ENCODE peak calls at places on chromosomes 5 and 9, in six cellular contexts. One of them, this sample, is unnamed.

GRCh38 chr5:175378444-175379028 is 65.4 kb downstream of the DRD1 start:
- DNase-seq in AG09319: no peak
- DNase-seq in astrocyte of the spinal cord: peak
- DNase-seq in IMR-90: peak
- DNase-seq in GM10248: no peak
- DNase-seq in pancreas: no peak
- DNase-seq in this sample: no peak

GRCh38 chr5:141878186-141878770 is at the start of gene PCDH1:
- DNase-seq in AG09319: no peak
- DNase-seq in astrocyte of the spinal cord: peak
- DNase-seq in IMR-90: peak
- DNase-seq in GM10248: no peak
- DNase-seq in pancreas: peak
- DNase-seq in this sample: peak

GRCh38 chr5:172179032-172179989 is 8.7 kb downstream of the STK10 start:
- DNase-seq in AG09319: no peak
- DNase-seq in astrocyte of the spinal cord: peak
- DNase-seq in IMR-90: peak
- DNase-seq in GM10248: peak
- DNase-seq in pancreas: no peak
- DNase-seq in this sample: peak

GRCh38 chr9:95740217-95741004 is 135.1 kb upstream of the ERCC6L2 start:
- DNase-seq in AG09319: peak
- DNase-seq in astrocyte of the spinal cord: no peak
- DNase-seq in IMR-90: no peak
- DNase-seq in GM10248: no peak
- DNase-seq in pancreas: no peak
- DNase-seq in this sample: no peak

GRCh38 chr9:124828679-124829669 is 24.3 kb upstream of the WDR38 start:
- DNase-seq in AG09319: no peak
- DNase-seq in astrocyte of the spinal cord: no peak
- DNase-seq in IMR-90: no peak
- DNase-seq in GM10248: no peak
- DNase-seq in pancreas: no peak
- DNase-seq in this sample: no peak

GRCh38 chr5:90477073-90477472 is 2.4 kb downstream of the POLR3G start:
- DNase-seq in AG09319: no peak
- DNase-seq in astrocyte of the spinal cord: peak
- DNase-seq in IMR-90: no peak
- DNase-seq in GM10248: no peak
- DNase-seq in pancreas: no peak
- DNase-seq in this sample: peak

GRCh38 chr9:28267351-28267750 is 694.1 kb upstream of the C9orf72 start:
- DNase-seq in AG09319: no peak
- DNase-seq in astrocyte of the spinal cord: no peak
- DNase-seq in IMR-90: no peak
- DNase-seq in GM10248: no peak
- DNase-seq in pancreas: no peak
- DNase-seq in this sample: no peak

GRCh38 chr5:115583474-115583873 is 18.8 kb downstream of the TICAM2 start:
- DNase-seq in AG09319: no peak
- DNase-seq in astrocyte of the spinal cord: peak
- DNase-seq in IMR-90: peak
- DNase-seq in GM10248: no peak
- DNase-seq in pancreas: peak
- DNase-seq in this sample: no peak

GRCh38 chr9:102355982-102356381 is 617.5 kb upstream of the GRIN3A start:
- DNase-seq in AG09319: no peak
- DNase-seq in astrocyte of the spinal cord: no peak
- DNase-seq in IMR-90: no peak
- DNase-seq in GM10248: no peak
- DNase-seq in pancreas: no peak
- DNase-seq in this sample: no peak

GRCh38 chr9:136617746-136618577 is 44.8 kb upstream of the EGFL7 start:
- DNase-seq in AG09319: no peak
- DNase-seq in astrocyte of the spinal cord: no peak
- DNase-seq in IMR-90: no peak
- DNase-seq in GM10248: no peak
- DNase-seq in pancreas: no peak
- DNase-seq in this sample: no peak

GRCh38 chr5:108747111-108748009 is at the start of gene FER:
- DNase-seq in AG09319: no peak
- DNase-seq in astrocyte of the spinal cord: peak
- DNase-seq in IMR-90: peak
- DNase-seq in GM10248: peak
- DNase-seq in pancreas: peak
- DNase-seq in this sample: peak

GRCh38 chr9:105425817-105426433 is 21.9 kb upstream of the FSD1L start:
- DNase-seq in AG09319: no peak
- DNase-seq in astrocyte of the spinal cord: peak
- DNase-seq in IMR-90: peak
- DNase-seq in GM10248: peak
- DNase-seq in pancreas: no peak
- DNase-seq in this sample: no peak

GRCh38 chr5:138950411-138951011 is 75.4 kb upstream of the LRRTM2 start:
- DNase-seq in AG09319: no peak
- DNase-seq in astrocyte of the spinal cord: no peak
- DNase-seq in IMR-90: no peak
- DNase-seq in GM10248: no peak
- DNase-seq in pancreas: no peak
- DNase-seq in this sample: no peak

GRCh38 chr9:129118799-129119198 is 7.6 kb downstream of the PTPA start:
- DNase-seq in AG09319: no peak
- DNase-seq in astrocyte of the spinal cord: peak
- DNase-seq in IMR-90: no peak
- DNase-seq in GM10248: no peak
- DNase-seq in pancreas: no peak
- DNase-seq in this sample: no peak

GRCh38 chr9:133981958-133982681 is 10.0 kb downstream of the VAV2 start:
- DNase-seq in AG09319: no peak
- DNase-seq in astrocyte of the spinal cord: no peak
- DNase-seq in IMR-90: no peak
- DNase-seq in GM10248: no peak
- DNase-seq in pancreas: no peak
- DNase-seq in this sample: no peak

GRCh38 chr5:72224946-72225427 is 95.1 kb downstream of the MRPS27 start:
- DNase-seq in AG09319: no peak
- DNase-seq in astrocyte of the spinal cord: peak
- DNase-seq in IMR-90: peak
- DNase-seq in GM10248: no peak
- DNase-seq in pancreas: no peak
- DNase-seq in this sample: no peak

DNA sequence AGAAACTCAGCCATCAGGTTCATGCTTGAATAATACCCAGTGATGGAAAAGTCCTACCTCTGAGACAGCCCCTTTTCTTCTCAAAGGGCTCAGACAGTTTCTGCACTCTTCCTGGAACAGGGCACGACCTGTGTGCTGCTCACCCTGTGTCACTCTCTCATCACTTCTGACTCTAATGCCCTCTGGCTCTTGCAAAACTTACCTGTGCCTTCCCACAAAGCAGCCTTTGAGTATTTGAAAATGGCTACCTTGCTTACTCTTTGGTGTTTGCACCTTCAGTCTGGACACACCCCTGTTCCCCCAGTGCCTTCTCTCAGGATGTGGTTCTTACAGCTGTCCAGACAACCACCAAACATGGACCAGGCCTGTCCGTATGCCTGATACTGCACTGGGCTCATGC is 171.4 kb downstream of the GRIA1 start:
- DNase-seq in AG09319: no peak
- DNase-seq in astrocyte of the spinal cord: no peak
- DNase-seq in IMR-90: no peak
- DNase-seq in GM10248: no peak
- DNase-seq in pancreas: no peak
- DNase-seq in this sample: no peak
- TF ChIP-seq CTCF in AG09319: no peak
- TF ChIP-seq CTCF in astrocyte of the spinal cord: no peak
- TF ChIP-seq CTCF in IMR-90: no peak
- TF ChIP-seq CTCF in GM10248: no peak
- TF ChIP-seq CTCF in pancreas: no peak
- TF ChIP-seq CTCF in this sample: no peak

DNA sequence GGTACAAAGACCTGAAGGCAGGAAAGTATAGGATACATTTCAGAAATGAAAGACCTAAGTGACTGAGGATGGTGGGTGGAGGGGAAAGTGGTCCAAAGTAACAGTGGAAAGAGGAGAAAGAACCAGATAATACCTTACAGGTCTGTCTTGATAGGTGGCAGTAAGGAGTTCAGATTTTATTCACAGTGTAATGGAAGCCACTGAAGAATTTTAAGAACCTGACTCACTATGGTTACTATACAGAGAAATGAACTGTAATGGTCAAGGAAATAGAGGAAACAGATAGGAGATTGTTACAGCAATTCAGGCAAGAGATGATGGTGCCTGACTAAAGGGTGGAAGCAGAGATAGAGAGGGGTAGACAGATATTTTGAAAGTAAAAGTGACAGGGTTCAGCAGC is 46.5 kb downstream of the EPB41L4A start:
- DNase-seq in AG09319: no peak
- DNase-seq in astrocyte of the spinal cord: no peak
- DNase-seq in IMR-90: no peak
- DNase-seq in GM10248: no peak
- DNase-seq in pancreas: no peak
- DNase-seq in this sample: no peak
- TF ChIP-seq CTCF in AG09319: no peak
- TF ChIP-seq CTCF in astrocyte of the spinal cord: no peak
- TF ChIP-seq CTCF in IMR-90: no peak
- TF ChIP-seq CTCF in GM10248: no peak
- TF ChIP-seq CTCF in pancreas: no peak
- TF ChIP-seq CTCF in this sample: no peak

GRCh38 chr5:151002250-151002649 is 18.1 kb upstream of the GPX3 start:
- DNase-seq in AG09319: no peak
- DNase-seq in astrocyte of the spinal cord: peak
- DNase-seq in IMR-90: peak
- DNase-seq in GM10248: no peak
- DNase-seq in pancreas: no peak
- DNase-seq in this sample: no peak
- TF ChIP-seq CTCF in AG09319: peak
- TF ChIP-seq CTCF in astrocyte of the spinal cord: peak
- TF ChIP-seq CTCF in IMR-90: peak
- TF ChIP-seq CTCF in GM10248: no peak
- TF ChIP-seq CTCF in pancreas: peak
- TF ChIP-seq CTCF in this sample: no peak

GRCh38 chr5:79075646-79076426 is 6.3 kb downstream of the BHMT2 start:
- DNase-seq in AG09319: no peak
- DNase-seq in astrocyte of the spinal cord: no peak
- DNase-seq in IMR-90: no peak
- DNase-seq in GM10248: no peak
- DNase-seq in pancreas: no peak
- DNase-seq in this sample: no peak
- TF ChIP-seq CTCF in AG09319: no peak
- TF ChIP-seq CTCF in astrocyte of the spinal cord: no peak
- TF ChIP-seq CTCF in IMR-90: no peak
- TF ChIP-seq CTCF in GM10248: no peak
- TF ChIP-seq CTCF in pancreas: no peak
- TF ChIP-seq CTCF in this sample: no peak

GRCh38 chr9:99433555-99433954 is 211.5 kb downstream of the SEC61B start:
- DNase-seq in AG09319: peak
- DNase-seq in astrocyte of the spinal cord: peak
- DNase-seq in IMR-90: peak
- DNase-seq in GM10248: peak
- DNase-seq in pancreas: peak
- DNase-seq in this sample: no peak
- TF ChIP-seq CTCF in AG09319: no peak
- TF ChIP-seq CTCF in astrocyte of the spinal cord: no peak
- TF ChIP-seq CTCF in IMR-90: no peak
- TF ChIP-seq CTCF in GM10248: no peak
- TF ChIP-seq CTCF in pancreas: no peak
- TF ChIP-seq CTCF in this sample: no peak

GRCh38 chr9:88772602-88773001 is 218.7 kb upstream of the S1PR3 start:
- DNase-seq in AG09319: no peak
- DNase-seq in astrocyte of the spinal cord: no peak
- DNase-seq in IMR-90: no peak
- DNase-seq in GM10248: no peak
- DNase-seq in pancreas: no peak
- DNase-seq in this sample: no peak

GRCh38 chr9:88773119-88773518 is 218.1 kb upstream of the S1PR3 start:
- DNase-seq in AG09319: no peak
- DNase-seq in astrocyte of the spinal cord: no peak
- DNase-seq in IMR-90: no peak
- DNase-seq in GM10248: no peak
- DNase-seq in pancreas: no peak
- DNase-seq in this sample: no peak

GRCh38 chr9:88775559-88775958 is 215.7 kb upstream of the S1PR3 start:
- DNase-seq in AG09319: no peak
- DNase-seq in astrocyte of the spinal cord: peak
- DNase-seq in IMR-90: peak
- DNase-seq in GM10248: no peak
- DNase-seq in pancreas: no peak
- DNase-seq in this sample: no peak

GRCh38 chr9:88775037-88775471 is 216.2 kb upstream of the S1PR3 start:
- DNase-seq in AG09319: peak
- DNase-seq in astrocyte of the spinal cord: peak
- DNase-seq in IMR-90: peak
- DNase-seq in GM10248: no peak
- DNase-seq in pancreas: no peak
- DNase-seq in this sample: no peak

DNA sequence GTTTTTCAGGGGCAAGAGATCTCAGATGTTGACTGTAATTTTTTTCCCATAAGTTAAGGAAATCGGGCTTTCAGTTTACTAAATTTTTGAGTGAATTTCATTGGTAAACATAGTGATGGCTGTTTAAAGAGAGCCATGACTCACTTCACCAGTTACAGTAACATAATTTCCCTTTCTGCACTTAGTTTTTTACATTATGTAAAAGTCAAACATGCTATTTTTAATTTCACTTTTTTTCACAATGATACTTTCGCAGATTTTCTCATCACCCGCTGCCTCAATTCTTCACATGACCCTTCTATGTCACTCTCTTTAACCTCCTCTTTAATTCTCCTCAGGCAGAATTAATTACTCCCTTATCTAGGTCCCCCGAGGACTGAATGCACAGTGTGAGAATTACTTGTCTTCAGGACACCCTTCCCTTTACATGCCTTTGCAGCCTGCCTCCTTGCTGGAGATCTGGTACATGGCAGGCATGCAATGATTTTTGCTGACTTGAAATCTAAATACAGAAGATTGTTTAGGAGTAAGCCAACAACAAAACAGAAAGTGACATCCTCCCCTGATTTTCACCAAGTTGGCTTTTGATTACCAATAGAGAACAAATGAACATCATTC is 217.5 kb upstream of the S1PR3 start:
- DNase-seq in AG09319: no peak
- DNase-seq in astrocyte of the spinal cord: peak
- DNase-seq in IMR-90: peak
- DNase-seq in GM10248: no peak
- DNase-seq in pancreas: no peak
- DNase-seq in this sample: no peak
- TF ChIP-seq CTCF in AG09319: peak
- TF ChIP-seq CTCF in astrocyte of the spinal cord: peak
- TF ChIP-seq CTCF in IMR-90: no peak
- TF ChIP-seq CTCF in GM10248: no peak
- TF ChIP-seq CTCF in pancreas: no peak
- TF ChIP-seq CTCF in this sample: no peak

GRCh38 chr9:12368569-12368968 is 324.6 kb upstream of the TYRP1 start:
- DNase-seq in AG09319: no peak
- DNase-seq in astrocyte of the spinal cord: no peak
- DNase-seq in IMR-90: no peak
- DNase-seq in GM10248: no peak
- DNase-seq in pancreas: no peak
- DNase-seq in this sample: no peak
- TF ChIP-seq CTCF in AG09319: no peak
- TF ChIP-seq CTCF in astrocyte of the spinal cord: no peak
- TF ChIP-seq CTCF in IMR-90: no peak
- TF ChIP-seq CTCF in GM10248: no peak
- TF ChIP-seq CTCF in pancreas: no peak
- TF ChIP-seq CTCF in this sample: no peak

GRCh38 chr5:168304349-168304748 is 12.9 kb downstream of the WWC1 start:
- DNase-seq in AG09319: no peak
- DNase-seq in astrocyte of the spinal cord: no peak
- DNase-seq in IMR-90: no peak
- DNase-seq in GM10248: no peak
- DNase-seq in pancreas: no peak
- DNase-seq in this sample: no peak
- TF ChIP-seq CTCF in AG09319: no peak
- TF ChIP-seq CTCF in astrocyte of the spinal cord: no peak
- TF ChIP-seq CTCF in IMR-90: no peak
- TF ChIP-seq CTCF in GM10248: no peak
- TF ChIP-seq CTCF in pancreas: no peak
- TF ChIP-seq CTCF in this sample: no peak